ENCODE peak calls at places on chromosomes 1 and 21, in seven cellular contexts. V, W, C, N, R, M and I are unnamed samples. For H3K27me3, the result is how much of the 10 kb centered on the place peaks cover.

GRCh38 chr1:60044881-60045280 is 28.7 kb downstream of the C1orf87 start:
- DNase-seq in V (no peak), W (no peak), C (no peak), N (no peak), R (no peak), M (no peak), I (no peak)

GRCh38 chr1:20194770-20195463 is 8.6 kb upstream of the PLA2G2C start:
- DNase-seq in V (peak), W (peak), C (peak), N (peak), R (peak), M (peak), I (peak)

GRCh38 chr21:28986677-28987076 is 6.0 kb downstream of the LTN1 start:
- DNase-seq in V (no peak), W (no peak), C (no peak), N (no peak), R (no peak), M (no peak), I (no peak)

GRCh38 chr21:15001773-15002647 is 62.8 kb downstream of the NRIP1 start:
- DNase-seq in V (no peak), W (no peak), C (no peak), N (no peak), R (no peak), M (no peak), I (no peak)

GRCh38 chr1:116540088-116540487 is 30.7 kb downstream of the CD58 start:
- DNase-seq in V (no peak), W (no peak), C (no peak), N (no peak), R (no peak), M (no peak), I (no peak)

GRCh38 chr1:159866066-159866465 is 3.6 kb upstream of the VSIG8 start:
- DNase-seq in V (no peak), W (no peak), C (no peak), N (no peak), R (no peak), M (no peak), I (no peak)

GRCh38 chr1:161038523-161039153 is at the start of gene TSTD1:
- DNase-seq in V (no peak), W (peak), C (no peak), N (no peak), R (peak), M (peak), I (no peak)

GRCh38 chr1:226973371-226973897 is 33.3 kb downstream of the COQ8A start:
- DNase-seq in V (no peak), W (peak), C (peak), N (no peak), R (no peak), M (no peak), I (no peak)

GRCh38 chr1:27650527-27651175 is 15.7 kb upstream of the FGR start:
- DNase-seq in V (peak), W (no peak), C (no peak), N (peak), R (no peak), M (peak), I (no peak)

GRCh38 chr21:15034126-15034848 is 30.5 kb downstream of the NRIP1 start:
- DNase-seq in V (peak), W (no peak), C (no peak), N (peak), R (no peak), M (no peak), I (no peak)

GRCh38 chr1:173870252-173871075 is 2.3 kb downstream of the ZBTB37 start:
- DNase-seq in V (no peak), W (no peak), C (no peak), N (no peak), R (no peak), M (no peak), I (no peak)

GRCh38 chr1:54800899-54801759 is at the start of gene TTC22:
- DNase-seq in V (no peak), W (no peak), C (no peak), N (no peak), R (peak), M (peak), I (no peak)

GRCh38 chr1:48916121-48917069 is 139.7 kb upstream of the BEND5 start:
- DNase-seq in V (peak), W (no peak), C (no peak), N (peak), R (no peak), M (peak), I (no peak)

GRCh38 chr1:117812868-117813511 is 116.4 kb downstream of the GDAP2 start:
- DNase-seq in V (peak), W (no peak), C (no peak), N (peak), R (no peak), M (no peak), I (no peak)

GRCh38 chr1:39450956-39451601 is 40.4 kb upstream of the BMP8A start:
- DNase-seq in V (peak), W (no peak), C (no peak), N (peak), R (no peak), M (no peak), I (peak)

GRCh38 chr21:34992736-34993135 is 56.4 kb downstream of the RUNX1 start:
- DNase-seq in V (peak), W (no peak), C (peak), N (peak), R (peak), M (no peak), I (no peak)

GRCh38 chr21:43721939-43722338 is 3.0 kb downstream of the PDXK start:
- DNase-seq in V (no peak), W (no peak), C (no peak), N (no peak), R (no peak), M (no peak), I (no peak)

GRCh38 chr1:54054438-54054749 is 986 bp downstream of the TCEANC2 start:
- DNase-seq in V (no peak), W (no peak), C (no peak), N (no peak), R (no peak), M (peak), I (no peak)

GRCh38 chr1:116373451-116374339 is 651 bp downstream of the ATP1A1 start:
- DNase-seq in V (peak), W (peak), C (peak), N (no peak), R (peak), M (peak), I (no peak)

GRCh38 chr1:19354531-19354981 is 42.4 kb downstream of the SLC66A1 start:
- DNase-seq in V (no peak), W (no peak), C (no peak), N (no peak), R (no peak), M (no peak), I (no peak)

GRCh38 chr1:6121651-6122370 is 58.3 kb downstream of the CHD5 start:
- DNase-seq in V (no peak), W (no peak), C (no peak), N (no peak), R (no peak), M (no peak), I (no peak)
- H3K27me3 ChIP-seq in V (under half), W (under half), C (under half), N (under half), R (under half), M (under half), I (under half)

GRCh38 chr1:205345761-205346160 is 11.0 kb downstream of the KLHDC8A start:
- DNase-seq in V (no peak), W (no peak), C (no peak), N (no peak), R (no peak), M (no peak), I (no peak)
- H3K27me3 ChIP-seq in V (half or more), W (under half), C (half or more), N (under half), R (half or more), M (under half), I (half or more)

GRCh38 chr1:14190508-14190907 is 408.0 kb upstream of the KAZN start:
- DNase-seq in V (no peak), W (no peak), C (no peak), N (peak), R (no peak), M (peak), I (no peak)
- H3K27me3 ChIP-seq in V (under half), W (under half), C (under half), N (under half), R (under half), M (under half), I (under half)

GRCh38 chr1:2053784-2054376 is 3.7 kb downstream of the PRKCZ start:
- DNase-seq in V (no peak), W (no peak), C (no peak), N (no peak), R (no peak), M (no peak), I (no peak)
- H3K27me3 ChIP-seq in V (under half), W (under half), C (under half), N (under half), R (under half), M (under half), I (under half)